ENCODE peak calls at places on chromosomes 1 and 21, in four cellular contexts. M is uterus, C is neural crest cell, O is cardiac muscle cell. I is an unnamed sample.
A peak's percentile ranks its signal among the peaks of the same experiment; 100 is the strongest.

GRCh38 chr21:42833439-42833815 is 45.9 kb downstream of the WDR4 start:
- DNase-seq in O (peak; percentile 32), M (no peak), C (no peak), I (no peak)

GRCh38 chr1:76477131-76477530 is 390.1 kb upstream of the ST6GALNAC5 start:
- DNase-seq in C (no peak), O (no peak), M (no peak), I (no peak)

GRCh38 chr1:109773203-109773899 is 9.6 kb upstream of the EPS8L3 start:
- DNase-seq in O (peak; percentile 91), M (peak; percentile 77), C (peak; percentile 63), I (peak; percentile 83)

GRCh38 chr21:32717851-32718316 is 9.9 kb downstream of the SYNJ1 start:
- DNase-seq in C (no peak), O (no peak), M (no peak), I (no peak)

GRCh38 chr1:22831729-22832413 is 121.2 kb downstream of the EPHB2 start:
- DNase-seq in O (no peak), C (no peak), M (no peak), I (no peak)

GRCh38 chr1:28127617-28128257 is 39.3 kb upstream of the EYA3 start:
- DNase-seq in M (no peak), C (no peak), O (no peak), I (no peak)

GRCh38 chr21:42748620-42749176 is 95.3 kb downstream of the PDE9A start:
- DNase-seq in M (no peak), C (no peak), O (no peak), I (no peak)

GRCh38 chr1:117179471-117179870 is 31.3 kb downstream of the VTCN1 start:
- DNase-seq in M (no peak), C (no peak), O (no peak), I (no peak)

GRCh38 chr21:42161957-42162681 is 56.8 kb upstream of the ABCG1 start:
- DNase-seq in O (no peak), M (no peak), C (no peak), I (no peak)

DNA sequence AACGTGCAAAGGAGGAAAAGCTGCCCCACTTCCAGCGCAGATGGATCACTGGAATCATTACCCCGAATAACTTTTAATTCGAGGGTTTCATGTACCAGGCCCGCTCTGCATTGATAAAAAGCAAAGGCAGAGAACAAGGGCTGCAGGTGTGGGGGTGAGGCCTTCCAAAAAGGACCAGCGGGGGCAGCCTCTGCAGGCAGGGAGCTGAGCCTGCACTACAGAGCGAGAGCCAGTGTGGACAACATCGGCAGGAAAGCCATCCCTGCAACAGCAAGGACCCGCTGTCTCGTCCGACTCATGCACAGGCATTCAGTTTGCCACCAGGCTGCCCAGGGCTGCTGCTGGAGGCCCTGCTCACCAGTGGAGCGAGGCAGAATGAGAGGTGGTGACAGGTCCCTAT is 27.1 kb upstream of the AJAP1 start:
- DNase-seq in O (no peak), M (no peak), C (no peak), I (peak; percentile 26)
- TF ChIP-seq CTCF in O (no peak), M (no peak), C (no peak), I (no peak)

GRCh38 chr1:37035014-37035686 is 835 bp upstream of the GRIK3 start:
- DNase-seq in M (no peak), C (no peak), O (no peak), I (no peak)

GRCh38 chr1:37031871-37032270 is 2.4 kb downstream of the GRIK3 start:
- DNase-seq in M (no peak), C (no peak), O (no peak), I (no peak)

GRCh38 chr1:37032660-37033354 is 1.5 kb downstream of the GRIK3 start:
- DNase-seq in O (no peak), C (no peak), M (no peak), I (no peak)

GRCh38 chr1:37034301-37035013 is at the start of gene GRIK3:
- DNase-seq in M (no peak), O (peak; percentile 64), C (no peak), I (peak; percentile 69)

DNA sequence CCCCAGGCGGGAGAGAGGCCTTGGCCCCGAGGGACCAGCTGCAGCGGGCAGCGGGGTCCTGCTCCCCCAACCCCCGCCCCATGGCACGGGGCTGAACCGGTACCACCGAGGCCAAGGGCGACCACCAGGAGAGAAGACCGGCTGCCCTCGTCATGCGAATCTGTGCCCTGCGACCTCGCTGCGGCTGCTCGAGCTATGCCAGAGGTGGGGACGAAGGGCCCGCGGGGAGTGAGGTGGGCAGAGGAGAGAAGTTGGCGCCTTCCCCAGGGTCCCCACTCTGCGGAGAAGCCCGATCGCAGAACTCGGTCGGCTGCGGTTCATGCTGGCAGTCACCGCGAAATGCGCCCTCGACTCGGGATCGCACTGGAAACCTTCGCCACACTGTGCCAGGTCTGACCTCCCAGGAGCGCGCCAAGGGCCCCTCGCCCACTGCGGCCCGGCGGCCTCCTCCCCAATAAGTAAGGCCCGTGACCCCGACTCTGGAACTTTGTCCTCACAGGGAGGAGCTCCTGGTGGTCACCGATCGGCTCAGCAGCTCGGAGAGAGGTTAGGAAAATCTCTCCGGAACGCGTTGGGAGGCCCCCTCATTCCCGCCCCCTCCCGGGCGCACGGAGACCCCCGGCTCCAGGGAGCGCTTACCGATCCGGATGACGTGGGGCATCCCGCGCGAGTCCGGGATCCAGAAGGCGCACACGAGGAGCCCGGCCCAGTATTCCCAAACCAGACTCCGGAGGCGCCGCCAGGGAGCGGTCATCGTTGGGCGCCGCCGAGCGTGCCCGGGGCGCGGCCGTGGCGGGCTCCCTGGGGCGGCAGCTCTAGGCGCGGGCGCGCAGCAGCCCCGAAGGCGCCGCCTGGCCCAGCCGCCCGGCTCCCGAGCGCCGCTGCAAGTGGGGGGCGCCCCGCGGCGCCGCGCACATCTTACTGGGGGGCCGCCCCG is 692 bp downstream of the GRIK3 start:
- DNase-seq in O (peak; percentile 37), M (no peak), C (no peak), I (no peak)
- TF ChIP-seq CTCF in O (no peak), M (no peak), C (no peak), I (no peak)

GRCh38 chr1:184244962-184245361 is 141.9 kb upstream of the C1orf21 start:
- DNase-seq in O (no peak), C (no peak), M (no peak), I (no peak)

GRCh38 chr1:184241446-184241845 is 145.4 kb upstream of the C1orf21 start:
- DNase-seq in C (no peak), O (no peak), M (no peak), I (no peak)

GRCh38 chr1:184237588-184237987 is 149.2 kb upstream of the C1orf21 start:
- DNase-seq in M (no peak), O (no peak), C (no peak), I (no peak)

DNA sequence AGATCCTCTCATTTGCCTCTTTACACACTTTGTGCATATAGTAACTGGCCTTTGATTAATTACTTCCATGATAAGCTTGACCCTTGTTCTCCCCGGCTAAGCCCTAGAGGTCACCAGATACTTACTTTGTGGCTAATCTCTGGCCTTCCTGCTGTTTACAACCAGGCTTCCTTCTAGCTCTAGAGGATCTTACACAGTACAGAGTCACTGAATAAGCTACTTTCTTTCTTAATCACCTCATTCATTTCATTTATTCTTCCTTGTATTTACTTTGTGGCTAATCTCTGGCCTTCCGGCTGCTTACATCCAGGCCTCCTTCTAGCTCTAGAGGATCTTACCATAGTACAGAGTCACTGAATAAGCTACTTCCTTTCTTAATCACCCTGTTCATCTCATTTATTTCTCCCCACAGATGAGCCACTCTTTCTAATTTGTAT is 144.3 kb upstream of the C1orf21 start:
- DNase-seq in O (peak; percentile 56), M (no peak), C (no peak), I (no peak)
- TF ChIP-seq CTCF in O (no peak), M (peak; percentile 32), C (no peak), I (no peak)

DNA sequence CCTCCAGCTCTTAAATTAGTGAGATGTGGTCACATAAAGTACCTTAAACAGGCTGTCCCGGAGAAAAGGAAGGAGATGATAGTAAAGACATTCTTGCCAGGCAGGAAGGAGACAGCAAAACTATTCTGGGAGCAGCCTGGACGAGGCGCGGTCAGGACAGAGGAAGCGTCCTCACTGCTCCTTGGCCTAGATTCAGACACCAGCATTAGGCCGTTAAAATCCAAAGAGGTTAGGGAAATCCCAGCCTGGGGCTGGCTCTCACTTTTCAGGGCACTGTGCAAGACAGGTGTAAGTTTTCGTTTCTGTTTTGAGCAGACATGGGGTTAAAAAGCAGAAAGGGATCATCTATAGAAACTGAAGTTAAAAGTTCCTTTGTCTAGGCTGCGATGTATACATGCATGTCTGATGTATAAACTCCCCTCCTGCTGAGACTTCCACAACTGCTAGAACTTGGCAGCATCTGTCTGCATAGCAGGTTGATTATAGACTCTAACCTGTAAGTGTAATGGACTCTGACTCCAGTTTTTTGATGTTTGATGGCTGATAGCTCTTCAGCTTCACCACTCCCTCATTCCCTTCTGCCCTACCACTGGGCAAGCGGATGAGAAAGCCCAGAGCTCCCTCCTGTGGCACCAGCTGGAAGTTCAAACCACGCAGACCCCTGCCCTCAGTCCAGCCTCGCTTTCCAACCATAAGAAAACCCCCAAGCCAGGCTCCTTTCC is 21.5 kb downstream of the STPG1 start:
- DNase-seq in C (peak; percentile 72), O (peak; percentile 72), M (peak; percentile 59), I (no peak)
- TF ChIP-seq CTCF in C (peak; percentile 90), O (peak; percentile 83), M (peak; percentile 66), I (peak; percentile 30)

DNA sequence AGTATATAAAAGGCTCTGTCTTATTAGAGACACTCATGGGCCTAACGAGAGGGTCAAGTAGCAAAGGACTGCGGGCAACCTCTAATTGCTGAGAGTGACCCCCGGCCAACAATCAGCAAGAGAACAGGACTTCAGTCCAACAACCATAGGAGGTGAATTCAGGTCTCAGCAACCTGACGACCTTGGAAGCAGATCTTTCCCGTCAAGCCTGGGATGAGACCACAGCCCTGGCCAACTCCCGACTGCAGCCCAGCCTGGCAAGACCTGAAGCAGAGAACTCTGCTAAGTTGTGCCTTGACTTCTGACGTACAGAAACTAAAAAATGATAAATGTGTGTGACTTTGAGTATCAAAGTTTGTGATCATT is 5.7 kb downstream of the ECHDC2 start:
- DNase-seq in O (no peak), M (no peak), C (no peak), I (no peak)
- TF ChIP-seq CTCF in O (no peak), M (no peak), C (no peak), I (no peak)

I was measured in dorsolateral prefrontal cortex.